ENCODE peak calls at places on chromosomes 3 and 15, in six cellular contexts. B is bronchial epithelial cell, U is choroid plexus epithelial cell, Y is lower leg skin, K is transverse colon, Z is small intestine. T is an unnamed sample.
A peak's percentile ranks its signal among the peaks of the same experiment; 100 is the strongest.

GRCh38 chr15:31393441-31394091 is 66.9 kb downstream of the KLF13 start:
- DNase-seq in B (no peak), U (peak; percentile 61), Y (peak; percentile 20), K (no peak), Z (no peak), T (no peak)

GRCh38 chr15:41116872-41117242 is 777 bp upstream of the INO80 start:
- DNase-seq in B (no peak), U (no peak), Y (no peak), K (no peak), Z (no peak), T (no peak)

GRCh38 chr3:38834717-38835116 is 18.7 kb upstream of the SCN10A start:
- DNase-seq in B (no peak), U (no peak), Y (no peak), K (no peak), Z (no peak), T (no peak)

GRCh38 chr3:184541886-184542562 is 19.6 kb upstream of the EPHB3 start:
- DNase-seq in B (no peak), U (no peak), Y (no peak), K (no peak), Z (no peak), T (no peak)

GRCh38 chr15:70046716-70047369 is 50.9 kb downstream of the TLE3 start:
- DNase-seq in B (no peak), U (no peak), Y (no peak), K (no peak), Z (no peak), T (no peak)

GRCh38 chr3:126867526-126868200 is 115.3 kb upstream of the PLXNA1 start:
- DNase-seq in B (no peak), U (no peak), Y (no peak), K (no peak), Z (no peak), T (no peak)

GRCh38 chr3:18649666-18650363 is 224.7 kb upstream of the SATB1 start:
- DNase-seq in B (no peak), U (no peak), Y (no peak), K (no peak), Z (no peak), T (no peak)

GRCh38 chr3:115800489-115801080 is 177.3 kb downstream of the GAP43 start:
- DNase-seq in B (peak; percentile 69), U (peak; percentile 43), Y (no peak), K (no peak), Z (no peak), T (peak; percentile 23)

GRCh38 chr3:185820973-185821758 is 3.7 kb downstream of the IGF2BP2 start:
- DNase-seq in B (peak; percentile 96), U (peak; percentile 92), Y (no peak), K (no peak), Z (no peak), T (peak; percentile 72)

GRCh38 chr3:119205209-119205608 is 31.8 kb downstream of the UPK1B start:
- DNase-seq in B (peak; percentile 12), U (no peak), Y (no peak), K (no peak), Z (no peak), T (no peak)

GRCh38 chr3:197029511-197030167 is at the start of gene MELTF:
- DNase-seq in B (peak; percentile 22), U (peak; percentile 61), Y (no peak), K (peak; percentile 72), Z (peak; percentile 65), T (peak; percentile 51)

GRCh38 chr3:78791745-78792144 is 976.1 kb downstream of the ROBO1 start:
- DNase-seq in B (no peak), U (no peak), Y (no peak), K (no peak), Z (no peak), T (no peak)

GRCh38 chr3:143881102-143881501 is 32.8 kb upstream of the SLC9A9 start:
- DNase-seq in B (no peak), U (no peak), Y (no peak), K (no peak), Z (no peak), T (peak; percentile 24)

GRCh38 chr3:58742239-58742638 is 75.7 kb upstream of the FAM3D start:
- DNase-seq in B (no peak), U (no peak), Y (no peak), K (peak; percentile 27), Z (peak; percentile 73), T (no peak)

GRCh38 chr15:82933576-82933975 is 18.9 kb downstream of the HOMER2 start:
- DNase-seq in B (peak; percentile 69), U (no peak), Y (no peak), K (no peak), Z (no peak), T (no peak)

GRCh38 chr3:36212291-36212690 is 168.0 kb upstream of the STAC start:
- DNase-seq in B (no peak), U (peak; percentile 56), Y (no peak), K (no peak), Z (no peak), T (peak; percentile 43)

GRCh38 chr15:43989938-43990337 is 163.1 kb downstream of the WDR76 start:
- DNase-seq in B (no peak), U (no peak), Y (no peak), K (no peak), Z (no peak), T (no peak)

GRCh38 chr3:132254076-132254755 is 63.0 kb upstream of the ACP3 start:
- DNase-seq in B (peak; percentile 51), U (peak; percentile 11), Y (no peak), K (no peak), Z (no peak), T (no peak)

GRCh38 chr3:46867550-46867898 is 4.3 kb upstream of the MYL3 start:
- DNase-seq in B (no peak), U (peak; percentile 38), Y (peak; percentile 68), K (peak; percentile 65), Z (peak; percentile 5), T (no peak)

GRCh38 chr15:40702077-40702476 is 7.1 kb downstream of the RAD51 start:
- DNase-seq in B (no peak), U (peak; percentile 61), Y (no peak), K (no peak), Z (no peak), T (no peak)

GRCh38 chr15:60605879-60606304 is 127.0 kb upstream of the ICE2 start:
- DNase-seq in B (no peak), U (peak; percentile 77), Y (no peak), K (no peak), Z (no peak), T (peak; percentile 75)

GRCh38 chr15:65377976-65378366 is at the start of gene IGDCC3:
- DNase-seq in B (no peak), U (no peak), Y (no peak), K (no peak), Z (no peak), T (no peak)

GRCh38 chr15:31077181-31077580 is 24.3 kb downstream of the TRPM1 start:
- DNase-seq in B (no peak), U (no peak), Y (no peak), K (peak; percentile 23), Z (no peak), T (no peak)

GRCh38 chr3:103052236-103052830 is 617.5 kb downstream of the ZPLD1 start:
- DNase-seq in B (peak; percentile 2), U (no peak), Y (peak; percentile 47), K (peak; percentile 58), Z (peak; percentile 94), T (no peak)

GRCh38 chr3:12300137-12300536 is 11.3 kb downstream of the PPARG start:
- DNase-seq in B (no peak), U (no peak), Y (no peak), K (no peak), Z (peak; percentile 83), T (no peak)

GRCh38 chr3:12286927-12287726 is 1.7 kb upstream of the PPARG start:
- DNase-seq in B (no peak), U (peak; percentile 29), Y (no peak), K (peak; percentile 58), Z (peak; percentile 41), T (no peak)

GRCh38 chr3:122975163-122975923 is 52.2 kb downstream of the SEMA5B start:
- DNase-seq in B (peak; percentile 19), U (peak; percentile 57), Y (no peak), K (peak; percentile 24), Z (no peak), T (peak; percentile 69)

GRCh38 chr3:121552797-121553196 is 7.0 kb upstream of the POLQ start:
- DNase-seq in B (no peak), U (no peak), Y (no peak), K (no peak), Z (no peak), T (no peak)

GRCh38 chr3:121557426-121557934 is 10.3 kb upstream of the ARGFX start:
- DNase-seq in B (no peak), U (no peak), Y (no peak), K (no peak), Z (peak; percentile 40), T (no peak)

GRCh38 chr3:121552379-121552778 is 6.6 kb upstream of the POLQ start:
- DNase-seq in B (no peak), U (no peak), Y (no peak), K (no peak), Z (no peak), T (no peak)
- H3K4me3 ChIP-seq in B (no peak overlapping the region), U (no peak overlapping the region), Y (no peak overlapping the region), K (no peak overlapping the region), Z (no peak overlapping the region), T (peak overlapping the region; percentile 9)

GRCh38 chr3:129558772-129559564 is 16.0 kb downstream of the H1-8 start:
- DNase-seq in B (no peak), U (peak; percentile 36), Y (no peak), K (no peak), Z (no peak), T (no peak)
- H3K4me3 ChIP-seq in B (no peak overlapping the region), U (no peak overlapping the region), Y (no peak overlapping the region), K (no peak overlapping the region), Z (no peak overlapping the region), T (no peak overlapping the region)

DNA sequence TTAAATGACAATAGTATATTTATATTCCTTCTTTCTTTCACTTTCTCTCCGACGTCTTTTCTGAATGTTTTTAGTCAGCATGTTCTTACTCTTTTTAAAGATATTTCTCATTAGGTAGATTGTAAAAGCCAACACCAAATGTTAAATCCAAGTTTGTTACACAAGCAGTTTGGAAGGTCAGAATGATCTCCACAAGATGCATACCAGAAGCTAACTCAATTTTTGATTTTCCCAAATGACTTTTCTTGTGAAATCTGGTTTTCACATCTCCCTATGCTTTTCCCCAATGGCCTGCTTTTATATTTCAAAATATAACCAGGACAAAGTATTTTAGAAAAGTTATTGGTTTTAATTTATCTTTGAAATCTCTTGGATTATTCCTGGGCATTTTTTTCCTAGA is 49.7 kb upstream of the TPRG1 start:
- DNase-seq in B (no peak), U (no peak), Y (no peak), K (no peak), Z (no peak), T (no peak)
- H3K4me3 ChIP-seq in B (no peak overlapping the region), U (no peak overlapping the region), Y (no peak overlapping the region), K (no peak overlapping the region), Z (no peak overlapping the region), T (no peak overlapping the region)

DNA sequence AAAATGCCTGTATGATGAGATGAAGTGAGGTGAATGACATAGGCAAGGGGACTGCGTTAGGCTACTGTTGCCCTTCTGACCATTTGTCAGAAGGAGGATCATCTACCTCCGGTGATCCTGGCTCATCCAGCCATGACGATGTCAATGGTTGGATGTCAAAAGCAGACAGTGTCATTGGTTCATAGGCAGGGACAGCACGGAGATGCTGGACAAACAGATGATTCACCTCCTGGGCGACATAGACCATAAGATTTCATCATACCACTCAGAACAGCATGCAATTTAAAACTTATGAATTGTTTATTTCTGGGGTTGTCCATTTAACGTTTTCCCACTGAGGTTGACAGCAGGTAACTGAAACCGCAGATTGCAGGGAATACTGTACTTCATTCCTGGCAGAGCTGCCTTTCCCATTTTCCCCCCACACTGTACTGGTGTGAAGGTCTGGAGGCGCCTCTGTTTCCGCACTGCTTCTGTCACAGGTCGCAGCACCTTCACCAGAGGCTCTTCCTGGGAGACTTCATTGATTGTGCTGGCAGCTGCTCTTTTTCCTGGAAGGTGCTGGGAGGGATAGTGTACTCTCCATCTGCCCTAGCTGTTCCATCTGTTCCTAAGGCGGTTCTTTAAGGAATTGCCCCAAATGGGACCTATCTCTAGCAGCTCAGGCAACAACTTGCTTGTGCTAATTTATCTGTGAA is 32.5 kb upstream of the TMOD3 start:
- DNase-seq in B (peak; percentile 48), U (peak; percentile 45), Y (no peak), K (no peak), Z (peak; percentile 44), T (peak; percentile 6)
- H3K4me3 ChIP-seq in B (no peak overlapping the region), U (no peak overlapping the region), Y (no peak overlapping the region), K (no peak overlapping the region), Z (no peak overlapping the region), T (no peak overlapping the region)